ENCODE peak calls at places on chromosomes 7 and 10, in five cellular contexts. L, C, W, D and U are unnamed samples.

GRCh38 chr10:4978870-4979269 is 15.7 kb downstream of the AKR1C1 start:
- DNase-seq in L (no peak), C (no peak), W (no peak), D (no peak), U (no peak)

GRCh38 chr7:6497994-6498393 is 50.2 kb upstream of the DAGLB start:
- DNase-seq in L (no peak), C (no peak), W (no peak), D (no peak), U (no peak)

GRCh38 chr7:101550641-101551531 is 78.2 kb downstream of the MYL10 start:
- DNase-seq in L (no peak), C (peak), W (no peak), D (no peak), U (no peak)

GRCh38 chr10:5805680-5806079 is 7.6 kb downstream of the GDI2 start:
- DNase-seq in L (no peak), C (no peak), W (no peak), D (no peak), U (no peak)

GRCh38 chr7:101924171-101924570 is 106.7 kb downstream of the CUX1 start:
- DNase-seq in L (no peak), C (no peak), W (peak), D (no peak), U (no peak)

GRCh38 chr10:6494934-6495592 is 85.0 kb downstream of the PRKCQ start:
- DNase-seq in L (no peak), C (no peak), W (no peak), D (no peak), U (no peak)

GRCh38 chr7:1892011-1892965 is 222.2 kb downstream of the ELFN1 start:
- DNase-seq in L (no peak), C (no peak), W (no peak), D (no peak), U (no peak)

GRCh38 chr7:80498481-80499349 is 13.1 kb downstream of the GNAT3 start:
- DNase-seq in L (no peak), C (no peak), W (peak), D (no peak), U (no peak)

GRCh38 chr7:114645451-114645850 is 230.8 kb downstream of the FOXP2 start:
- DNase-seq in L (no peak), C (no peak), W (no peak), D (no peak), U (no peak)

GRCh38 chr7:134548877-134549276 is at the start of gene AKR1B15:
- DNase-seq in L (no peak), C (no peak), W (no peak), D (no peak), U (peak)

GRCh38 chr10:119283818-119284217 is 76.4 kb downstream of the GRK5 start:
- DNase-seq in L (no peak), C (no peak), W (no peak), D (no peak), U (no peak)

GRCh38 chr10:2839081-2839725 is 228.1 kb upstream of the PFKP start:
- DNase-seq in L (no peak), C (peak), W (no peak), D (no peak), U (no peak)

GRCh38 chr10:73814896-73815718 is 3.7 kb upstream of the NDST2 start:
- DNase-seq in L (no peak), C (no peak), W (no peak), D (no peak), U (no peak)

GRCh38 chr10:72126184-72126871 is 38.0 kb upstream of the SPOCK2 start:
- DNase-seq in L (no peak), C (no peak), W (peak), D (peak), U (no peak)

GRCh38 chr10:31318382-31318853 is 598 bp upstream of the ZEB1 start:
- DNase-seq in L (peak), C (no peak), W (no peak), D (peak), U (peak)

GRCh38 chr10:35822316-35822715 is 180.2 kb upstream of the FZD8 start:
- DNase-seq in L (peak), C (no peak), W (peak), D (peak), U (no peak)

GRCh38 chr10:127441350-127442219 is 107.5 kb upstream of the NPS start:
- DNase-seq in L (no peak), C (no peak), W (no peak), D (no peak), U (no peak)
- H3K4me3 ChIP-seq in L (no peak), C (no peak), W (no peak), D (no peak), U (no peak)

DNA sequence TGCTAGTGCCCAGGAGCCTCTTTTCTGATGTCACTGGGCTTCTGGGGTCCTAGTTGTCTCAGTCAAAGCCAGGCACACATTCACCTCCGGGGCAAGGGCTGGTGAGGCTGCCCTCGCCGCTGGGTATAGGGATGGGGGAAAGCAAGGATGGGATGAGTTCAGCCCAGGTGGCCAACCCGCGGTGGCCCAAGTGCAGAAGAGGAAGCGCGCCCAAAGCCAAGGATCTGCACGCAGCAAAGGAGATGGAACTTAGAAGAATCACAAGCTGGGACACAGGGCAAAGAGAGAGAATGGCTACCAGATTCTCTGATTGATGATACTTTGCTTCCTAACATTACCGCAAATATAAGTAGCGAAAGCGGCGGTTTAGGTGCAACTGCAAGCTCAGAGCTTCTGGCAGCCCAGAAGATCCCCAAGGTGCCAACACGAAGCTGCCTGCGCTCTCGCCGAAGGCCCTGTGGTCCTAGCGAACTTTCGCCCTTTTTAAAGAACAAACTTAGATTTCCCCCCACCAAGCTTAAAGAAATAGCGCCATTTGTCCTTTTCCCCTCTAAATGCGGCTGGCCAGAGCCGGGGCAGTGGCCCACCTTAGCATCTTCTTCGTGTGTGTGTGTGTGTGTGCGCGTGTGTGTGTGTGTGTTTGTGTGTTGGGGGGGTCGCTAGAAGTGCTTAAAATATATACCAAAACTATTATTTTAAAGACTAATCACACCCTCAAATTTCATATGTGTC is 911 bp upstream of the MKX start:
- DNase-seq in L (no peak), C (no peak), W (no peak), D (no peak), U (no peak)
- H3K4me3 ChIP-seq in L (peak), C (peak), W (peak), D (peak), U (no peak)

GRCh38 chr10:32949221-32949678 is 8.8 kb downstream of the ITGB1 start:
- DNase-seq in L (no peak), C (no peak), W (no peak), D (no peak), U (no peak)
- H3K4me3 ChIP-seq in L (no peak), C (no peak), W (no peak), D (no peak), U (no peak)

DNA sequence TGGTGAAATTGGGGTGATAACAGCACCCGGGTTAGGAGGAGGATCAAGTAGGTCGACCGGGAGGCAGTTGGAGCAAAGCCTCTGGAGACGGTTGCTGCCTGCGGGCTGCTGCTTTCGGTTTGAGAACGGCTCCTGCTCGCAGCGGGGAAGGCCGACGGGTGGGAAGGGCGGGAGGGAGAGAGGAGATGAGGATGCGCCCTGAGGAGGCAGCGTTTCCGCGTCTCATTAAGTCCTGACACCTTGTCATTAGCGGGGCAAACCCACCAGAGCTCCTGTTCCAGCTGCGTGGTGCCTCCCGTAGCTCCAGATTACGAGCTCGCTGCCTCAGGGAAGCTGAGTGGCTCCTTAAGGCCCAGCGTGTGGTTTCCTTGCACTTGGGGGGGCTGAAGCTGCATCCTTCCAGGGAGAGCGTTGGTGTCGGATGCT is 52.0 kb upstream of the CFAP46 start:
- DNase-seq in L (no peak), C (no peak), W (peak), D (no peak), U (no peak)
- H3K4me3 ChIP-seq in L (peak), C (no peak), W (peak), D (peak), U (no peak)